ENCODE peak calls at places on chromosomes 3 and 15, in eight cellular contexts. D is MM.1S, E is heart left ventricle, N is A549, Y is CD14-positive monocyte, H is mesothelial cell of epicardium, V is endothelial cell, G is foreskin keratinocyte. P is an unnamed sample.

GRCh38 chr3:108590443-108590842 is 921 bp downstream of the DZIP3 start:
- DNase-seq in D (peak; percentile 8), E (no peak), N (no peak), Y (no peak), H (no peak), V (no peak), G (peak; percentile 2), P (peak; percentile 5)

GRCh38 chr15:88982946-88983342 is 69.8 kb upstream of the MFGE8 start:
- DNase-seq in D (no peak), E (no peak), N (no peak), Y (no peak), H (no peak), V (no peak), G (no peak), P (no peak)

GRCh38 chr3:150248116-150248864 is 159.8 kb upstream of the TSC22D2 start:
- DNase-seq in D (peak; percentile 17), E (no peak), N (no peak), Y (no peak), H (no peak), V (no peak), G (no peak), P (no peak)

GRCh38 chr3:52839268-52839575 is 4.4 kb upstream of the MUSTN1 start:
- DNase-seq in D (no peak), E (peak; percentile 7), N (no peak), Y (no peak), H (no peak), V (no peak), G (no peak), P (no peak)

GRCh38 chr3:15451468-15452113 is 24.2 kb downstream of the EAF1 start:
- DNase-seq in D (no peak), E (no peak), N (no peak), Y (no peak), H (no peak), V (no peak), G (no peak), P (no peak)

GRCh38 chr3:65597225-65597951 is 441.3 kb downstream of the MAGI1 start:
- DNase-seq in D (no peak), E (peak; percentile 43), N (no peak), Y (no peak), H (peak; percentile 53), V (peak; percentile 59), G (no peak), P (no peak)

GRCh38 chr15:82810863-82811421 is 1.5 kb downstream of the WHAMM start:
- DNase-seq in D (peak; percentile 77), E (no peak), N (no peak), Y (no peak), H (no peak), V (no peak), G (no peak), P (peak; percentile 45)

GRCh38 chr15:58554758-58555157 is 123.0 kb downstream of the LIPC start:
- DNase-seq in D (no peak), E (no peak), N (no peak), Y (no peak), H (peak; percentile 19), V (no peak), G (no peak), P (no peak)

GRCh38 chr3:136276049-136276755 is 26.1 kb downstream of the PCCB start:
- DNase-seq in D (no peak), E (no peak), N (no peak), Y (no peak), H (no peak), V (no peak), G (peak; percentile 82), P (no peak)

GRCh38 chr3:146975032-146975431 is 369.9 kb upstream of the PLSCR5 start:
- DNase-seq in D (no peak), E (no peak), N (no peak), Y (no peak), H (no peak), V (no peak), G (no peak), P (no peak)

GRCh38 chr15:95944856-95945255 is 385.6 kb upstream of the NR2F2 start:
- DNase-seq in D (no peak), E (no peak), N (no peak), Y (no peak), H (no peak), V (no peak), G (no peak), P (no peak)

GRCh38 chr15:62855085-62855476 is 187.5 kb upstream of the TPM1 start:
- DNase-seq in D (no peak), E (no peak), N (no peak), Y (no peak), H (no peak), V (no peak), G (no peak), P (no peak)

GRCh38 chr3:147812186-147812911 is 403.2 kb downstream of the ZIC1 start:
- DNase-seq in D (no peak), E (no peak), N (no peak), Y (no peak), H (no peak), V (no peak), G (no peak), P (no peak)

DNA sequence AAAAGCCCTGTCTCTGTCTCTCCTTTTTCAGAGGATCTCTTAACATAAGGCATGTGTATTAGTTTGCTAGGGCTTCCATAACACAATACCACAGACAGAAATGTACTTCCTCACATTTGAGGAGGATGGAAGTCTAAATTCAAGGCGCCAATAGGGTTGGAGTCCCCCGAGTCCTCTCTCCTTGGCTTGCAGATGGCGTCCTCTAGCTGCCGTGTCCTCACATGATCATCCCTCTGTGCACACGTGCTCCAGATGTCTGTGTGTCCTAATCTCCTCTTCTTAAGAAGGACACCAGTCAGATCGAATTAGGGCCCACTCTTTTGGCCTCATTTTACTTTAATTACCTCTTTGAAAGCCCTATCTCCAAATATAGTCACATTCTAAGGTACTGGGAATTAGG is 23.1 kb upstream of the BFSP2 start:
- DNase-seq in D (no peak), E (no peak), N (peak; percentile 6), Y (no peak), H (no peak), V (no peak), G (no peak), P (no peak)
- TF ChIP-seq CTCF in D (no peak), E (peak; percentile 22), N (no peak), Y (no peak), H (no peak), V (no peak), G (peak; percentile 1), P (no peak)

DNA sequence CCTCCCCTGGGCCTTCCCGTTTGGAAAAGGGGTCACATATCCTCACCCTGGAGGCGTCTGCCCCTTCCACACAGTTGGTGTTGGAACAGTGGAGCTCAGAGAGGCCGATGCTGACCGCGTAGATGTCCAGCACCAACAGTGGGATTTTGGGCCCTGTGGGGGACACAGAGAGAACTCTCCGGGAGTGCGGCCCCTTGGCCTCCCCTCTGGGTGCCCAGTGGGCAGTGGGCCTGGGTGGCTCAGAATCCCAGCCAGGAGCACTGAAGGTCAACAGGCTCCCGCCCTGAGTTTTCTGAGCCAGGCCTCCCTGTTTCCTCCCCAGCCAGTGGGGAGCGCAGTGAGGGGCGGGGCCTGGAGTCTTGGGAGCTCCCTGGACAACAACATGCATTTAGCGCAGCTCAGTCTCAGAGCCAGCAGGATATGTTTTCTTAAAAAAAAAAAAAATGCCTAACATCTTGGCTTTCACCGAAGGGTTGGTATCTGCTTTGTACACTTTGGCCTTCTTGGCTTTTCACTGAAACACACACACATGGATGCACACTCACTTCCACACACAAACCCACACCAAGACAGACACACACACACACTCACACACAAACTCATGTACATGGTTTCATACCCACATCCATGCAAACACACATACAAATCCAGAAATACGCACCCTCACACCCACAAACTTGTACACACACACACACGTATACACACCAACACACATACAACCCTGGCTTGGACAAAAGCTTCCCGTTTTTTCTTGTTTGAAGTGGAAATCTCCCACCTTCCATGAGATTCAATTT is 562 bp upstream of the ISLR start:
- DNase-seq in D (no peak), E (peak; percentile 75), N (no peak), Y (no peak), H (no peak), V (no peak), G (no peak), P (no peak)
- TF ChIP-seq CTCF in D (no peak), E (peak; percentile 16), N (no peak), Y (no peak), H (no peak), V (no peak), G (no peak), P (no peak)

DNA sequence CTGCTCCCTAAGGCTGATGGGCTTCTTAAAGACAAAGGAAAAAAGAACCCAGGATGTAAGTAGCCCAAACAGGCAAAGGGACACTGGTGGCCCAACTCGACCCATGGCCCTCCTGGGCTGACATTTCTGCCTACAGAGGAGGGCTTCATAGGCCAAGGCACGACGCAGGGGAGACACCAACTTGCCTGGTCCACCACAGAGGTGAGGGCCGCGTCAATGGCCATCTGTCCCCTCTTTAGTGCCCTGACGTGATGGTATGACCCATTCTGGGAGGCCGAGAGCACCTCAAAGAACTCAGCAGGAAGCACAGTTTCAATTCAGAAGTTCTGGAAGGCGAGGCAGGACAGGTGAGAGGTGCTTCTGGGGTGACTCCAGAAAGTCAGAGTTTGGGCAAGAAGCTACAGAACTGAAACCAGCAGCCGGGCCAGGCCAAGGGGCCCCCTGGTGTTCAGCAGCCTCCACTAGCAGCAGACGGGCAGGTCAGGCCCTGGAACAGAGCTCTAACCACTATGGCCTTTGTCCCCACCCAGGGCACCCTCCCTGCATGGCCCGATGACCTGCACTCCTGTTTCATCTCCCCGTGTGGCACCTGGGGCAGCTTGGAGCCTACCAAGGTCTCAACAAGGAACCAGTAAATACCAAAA is 45.1 kb downstream of the HMCES start:
- DNase-seq in D (peak; percentile 89), E (no peak), N (no peak), Y (no peak), H (no peak), V (no peak), G (no peak), P (peak; percentile 70)
- TF ChIP-seq CTCF in D (peak; percentile 73), E (peak; percentile 14), N (no peak), Y (peak; percentile 27), H (no peak), V (no peak), G (peak; percentile 34), P (peak; percentile 56)

GRCh38 chr3:10683106-10683505 is 132.9 kb upstream of the SLC6A11 start:
- DNase-seq in D (no peak), E (no peak), N (no peak), Y (no peak), H (no peak), V (no peak), G (no peak), P (no peak)

GRCh38 chr3:10688126-10688525 is 127.9 kb upstream of the SLC6A11 start:
- DNase-seq in D (no peak), E (no peak), N (no peak), Y (no peak), H (no peak), V (no peak), G (no peak), P (no peak)

GRCh38 chr3:10678796-10679376 is 137.1 kb upstream of the SLC6A11 start:
- DNase-seq in D (no peak), E (no peak), N (no peak), Y (no peak), H (no peak), V (no peak), G (no peak), P (no peak)

GRCh38 chr3:10680796-10681195 is 135.2 kb upstream of the SLC6A11 start:
- DNase-seq in D (no peak), E (no peak), N (no peak), Y (no peak), H (no peak), V (no peak), G (no peak), P (no peak)

DNA sequence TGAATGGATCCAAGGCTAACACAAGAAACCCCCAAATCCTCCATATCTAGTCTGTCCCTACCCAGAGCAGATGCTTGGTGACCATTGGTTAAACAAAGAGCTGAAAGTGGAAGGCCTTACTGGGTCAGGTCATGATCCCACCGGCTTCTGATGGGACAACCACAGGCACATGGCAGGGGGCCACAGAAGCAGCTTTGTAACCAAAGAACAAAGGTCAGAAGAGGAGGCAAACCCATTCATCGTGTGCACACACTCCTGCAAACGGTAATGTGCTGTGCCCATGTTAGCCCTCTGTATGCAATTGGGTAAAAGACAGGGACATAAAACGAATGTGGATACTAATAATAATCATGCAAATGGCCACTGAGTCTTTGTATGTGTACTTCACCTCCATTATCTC is 133.3 kb upstream of the SLC6A11 start:
- DNase-seq in D (no peak), E (no peak), N (no peak), Y (no peak), H (no peak), V (no peak), G (no peak), P (no peak)
- TF ChIP-seq CTCF in D (no peak), E (no peak), N (no peak), Y (no peak), H (no peak), V (no peak), G (no peak), P (no peak)